ENCODE peak calls at places on chromosomes 16 and 17, in eight cellular contexts. V is IMR-90, X is AG04450, A is lung, N is SJSA1, S is tibial artery, H is heart right ventricle, Q is dorsolateral prefrontal cortex. D is an unnamed sample.

GRCh38 chr16:28326881-28327610 is 34.7 kb downstream of the SBK1 start:
- DNase-seq in X (no peak), S (peak), A (peak), H (peak), N (peak), Q (no peak), V (peak), D (peak)

GRCh38 chr16:57669476-57670162 is 1.5 kb downstream of the ADGRG3 start:
- DNase-seq in N (no peak), X (no peak), Q (no peak), H (no peak), A (no peak), V (no peak), S (no peak), D (no peak)

GRCh38 chr17:48542956-48543853 is 1.7 kb downstream of the HOXB2 start:
- DNase-seq in H (peak), N (peak), V (peak), A (no peak), X (no peak), S (no peak), Q (no peak), D (peak)

GRCh38 chr17:54353789-54354525 is 531.2 kb downstream of the KIF2B start:
- DNase-seq in X (no peak), S (no peak), V (no peak), A (no peak), Q (no peak), N (no peak), H (no peak), D (no peak)

GRCh38 chr17:49146620-49147306 is 14.2 kb downstream of the B4GALNT2 start:
- DNase-seq in V (peak), Q (no peak), N (peak), A (no peak), S (no peak), H (no peak), X (peak), D (no peak)

GRCh38 chr17:77409282-77410161 is 268.8 kb downstream of the SEC14L1 start:
- DNase-seq in S (peak), Q (no peak), N (peak), X (no peak), H (peak), A (no peak), V (peak), D (peak)

GRCh38 chr16:28301154-28301553 is 8.8 kb downstream of the SBK1 start:
- DNase-seq in V (no peak), N (no peak), X (no peak), S (no peak), H (no peak), Q (no peak), A (no peak), D (no peak)

GRCh38 chr16:67431805-67432476 is 1.0 kb downstream of the HSD11B2 start:
- DNase-seq in S (no peak), H (no peak), V (no peak), Q (no peak), N (no peak), X (no peak), A (no peak), D (no peak)

GRCh38 chr17:72392056-72393010 is 271.5 kb downstream of the SOX9 start:
- DNase-seq in A (no peak), H (no peak), S (no peak), Q (no peak), X (peak), N (peak), V (peak), D (peak)

GRCh38 chr17:74012465-74012864 is 191.0 kb upstream of the RPL38 start:
- DNase-seq in A (no peak), N (no peak), X (no peak), Q (no peak), V (no peak), H (no peak), S (no peak), D (no peak)

GRCh38 chr17:74282587-74283370 is 8.7 kb downstream of the DNAI2 start:
- DNase-seq in V (no peak), Q (no peak), A (no peak), X (no peak), N (no peak), H (no peak), S (no peak), D (no peak)

GRCh38 chr17:1762233-1762905 is 509 bp downstream of the SERPINF1 start:
- DNase-seq in A (no peak), N (no peak), X (peak), H (peak), Q (no peak), V (peak), S (no peak), D (no peak)

GRCh38 chr16:67415872-67416793 is at the start of gene ZDHHC1:
- DNase-seq in H (peak), Q (no peak), N (peak), V (peak), A (peak), X (no peak), S (peak), D (peak)

GRCh38 chr17:72110953-72111339 is 9.9 kb upstream of the SOX9 start:
- DNase-seq in H (no peak), A (no peak), Q (no peak), N (no peak), V (no peak), S (no peak), X (no peak), D (no peak)

GRCh38 chr16:10940501-10941079 is 1.7 kb downstream of the DEXI start:
- DNase-seq in H (no peak), N (no peak), X (no peak), A (no peak), S (no peak), Q (no peak), V (peak), D (peak)

GRCh38 chr16:10945065-10945787 is 862 bp downstream of the CLEC16A start:
- DNase-seq in X (no peak), Q (no peak), N (no peak), S (no peak), V (no peak), A (no peak), H (no peak), D (no peak)

GRCh38 chr16:10944249-10945064 is at the start of gene CLEC16A:
- DNase-seq in H (peak), S (peak), A (peak), X (peak), N (peak), V (peak), Q (peak), D (peak)

GRCh38 chr16:10941127-10941933 is 938 bp downstream of the DEXI start:
- DNase-seq in A (no peak), H (no peak), V (no peak), N (no peak), X (no peak), S (no peak), Q (no peak), D (no peak)

GRCh38 chr16:10942352-10943297 is at the start of gene DEXI:
- DNase-seq in S (peak), V (peak), H (peak), N (peak), X (peak), Q (peak), A (peak), D (peak)
- H3K27ac ChIP-seq in S (peak), V (peak), H (peak), N (no peak), X (peak), Q (no peak), A (peak), D (peak)

DNA sequence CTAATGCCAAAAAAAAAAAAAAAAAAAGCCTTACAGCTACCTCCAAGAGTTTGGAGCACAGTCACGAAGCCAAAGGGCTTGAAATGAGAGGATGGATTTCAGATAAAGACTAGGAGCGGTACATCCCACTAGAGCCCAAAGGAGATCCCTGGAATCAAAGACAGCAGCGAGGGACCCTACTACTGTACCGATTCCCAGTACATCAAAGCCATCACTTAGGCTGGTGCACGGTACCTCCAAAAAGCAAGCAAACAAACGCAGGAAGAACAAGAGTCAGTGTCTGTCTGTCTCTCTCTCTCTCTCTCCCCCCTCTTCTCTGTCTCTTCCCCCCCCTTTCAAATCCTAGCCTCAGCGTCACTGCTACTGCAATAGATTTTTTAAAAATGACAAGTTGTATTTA is 12.3 kb upstream of the ZFHX3 start:
- DNase-seq in X (no peak), Q (no peak), S (peak), A (no peak), V (no peak), N (no peak), H (no peak), D (no peak)
- H3K4me3 ChIP-seq in X (peak), Q (peak), S (peak), A (no peak), V (peak), N (no peak), H (peak), D (no peak)

DNA sequence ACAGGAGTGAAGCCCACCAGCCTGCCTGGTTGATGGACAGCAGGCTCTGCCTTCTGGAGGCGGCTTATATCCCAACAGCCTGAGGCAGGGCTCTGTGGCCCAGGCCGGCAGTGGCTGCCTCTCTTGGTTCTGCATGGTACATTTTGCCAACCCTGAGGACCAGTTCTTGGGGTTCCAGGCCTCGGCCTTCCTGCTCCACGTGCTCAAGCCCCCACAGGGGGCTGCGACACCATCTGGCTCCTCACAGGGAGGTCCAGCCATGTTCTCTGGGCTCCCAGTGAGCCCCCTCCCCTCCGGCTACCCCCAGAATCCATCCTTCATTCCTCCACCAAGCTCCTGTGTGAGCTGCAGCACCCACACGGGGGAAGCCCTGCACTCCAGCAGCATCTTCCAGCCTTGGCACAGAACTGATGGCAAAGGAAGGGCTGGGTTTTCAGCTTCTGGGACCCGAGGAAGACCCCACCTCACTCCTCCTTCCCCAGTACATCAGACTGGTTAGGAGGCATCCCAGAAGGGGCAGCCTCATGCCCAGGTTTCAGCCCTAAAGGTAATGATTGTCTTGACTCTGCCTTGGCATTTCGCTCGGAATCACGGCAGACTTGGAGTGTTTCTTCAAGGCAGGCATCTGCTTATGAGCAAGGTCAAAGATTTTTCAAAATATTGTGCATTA is 231.2 kb downstream of the CPPED1 start:
- DNase-seq in X (no peak), Q (no peak), H (no peak), S (peak), V (no peak), N (no peak), A (no peak), D (no peak)
- H3K27ac ChIP-seq in X (no peak), Q (no peak), H (no peak), S (no peak), V (no peak), N (no peak), A (no peak), D (no peak)

DNA sequence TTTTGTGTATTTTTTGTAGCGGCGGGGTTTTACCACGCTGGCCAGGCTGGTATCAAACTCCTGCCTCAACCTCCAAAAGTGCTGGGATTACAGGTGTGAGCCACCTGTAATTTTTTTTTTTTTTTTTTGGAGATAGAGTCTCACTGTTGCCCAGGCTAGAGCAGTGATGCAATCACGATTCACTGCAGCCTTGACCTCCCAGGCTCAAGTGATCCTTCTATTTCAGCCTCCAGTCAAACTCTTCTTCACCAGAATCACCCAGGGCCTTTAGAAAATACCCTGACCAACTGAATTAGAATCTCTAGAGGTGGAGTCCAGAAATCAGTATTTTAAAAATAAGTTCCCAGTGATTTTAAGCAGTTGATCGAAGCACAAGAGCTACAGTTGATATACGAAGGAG is 12.5 kb downstream of the HSPB9 start:
- DNase-seq in X (no peak), N (no peak), H (no peak), Q (no peak), S (no peak), V (no peak), A (no peak), D (no peak)
- H3K4me3 ChIP-seq in X (no peak), N (no peak), H (no peak), Q (no peak), S (no peak), V (no peak), A (no peak), D (no peak)

GRCh38 chr17:20097362-20097761 is 88.2 kb downstream of the SPECC1 start:
- DNase-seq in X (no peak), Q (no peak), N (no peak), S (no peak), A (no peak), H (no peak), V (no peak), D (no peak)

GRCh38 chr17:20094777-20095176 is 85.6 kb downstream of the SPECC1 start:
- DNase-seq in A (no peak), X (no peak), H (no peak), S (no peak), N (no peak), V (no peak), Q (no peak), D (no peak)

GRCh38 chr17:20096430-20096829 is 87.3 kb downstream of the SPECC1 start:
- DNase-seq in N (no peak), A (no peak), S (no peak), H (peak), X (no peak), V (no peak), Q (no peak), D (no peak)

GRCh38 chr17:20092973-20093626 is 83.9 kb downstream of the SPECC1 start:
- DNase-seq in N (no peak), X (no peak), A (no peak), V (no peak), H (no peak), S (no peak), Q (no peak), D (no peak)

DNA sequence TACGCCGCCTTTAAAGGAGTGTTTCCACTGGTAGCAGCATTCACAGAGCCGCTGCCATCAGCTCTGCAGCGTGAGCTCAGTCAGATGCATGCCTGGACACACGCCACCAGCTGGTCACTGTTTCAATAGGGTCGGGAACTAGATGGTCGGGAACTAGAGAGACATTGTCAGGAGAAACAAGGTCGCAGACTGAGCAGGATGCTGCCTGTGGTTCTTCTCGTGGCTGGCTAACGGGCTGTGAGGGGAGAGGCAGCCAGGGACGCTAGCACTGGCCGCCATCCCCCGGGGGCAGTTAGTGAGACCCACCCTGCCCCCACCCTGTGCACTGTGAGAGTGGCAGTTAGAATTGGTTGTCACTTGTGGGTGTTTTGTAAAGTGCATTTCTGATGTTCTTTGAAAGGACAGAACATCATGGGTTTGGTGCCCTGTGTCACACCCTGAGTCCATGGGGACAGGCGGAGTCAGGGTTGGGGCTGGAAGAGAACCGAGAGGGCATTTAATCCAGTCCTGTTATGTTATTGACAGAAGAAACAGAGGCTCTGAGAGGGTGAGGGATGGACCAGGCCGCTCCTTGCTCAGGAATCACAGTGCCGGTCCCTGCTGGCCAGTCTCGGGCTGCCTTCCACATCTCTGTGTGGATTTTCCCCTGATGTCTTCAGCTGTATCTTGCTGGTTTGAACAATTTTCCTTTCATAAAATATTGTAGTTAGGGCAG is 86.4 kb downstream of the SPECC1 start:
- DNase-seq in Q (peak), A (no peak), S (peak), N (peak), H (peak), X (no peak), V (peak), D (peak)
- H3K27ac ChIP-seq in Q (peak), A (peak), S (peak), N (no peak), H (peak), X (no peak), V (no peak), D (peak)

GRCh38 chr17:75826561-75827290 is 17.5 kb downstream of the UNC13D start:
- DNase-seq in N (no peak), A (no peak), V (no peak), X (no peak), H (no peak), Q (no peak), S (no peak), D (no peak)

GRCh38 chr17:75827291-75828050 is 16.7 kb downstream of the UNC13D start:
- DNase-seq in Q (peak), H (peak), N (peak), X (no peak), S (peak), A (peak), V (peak), D (peak)

GRCh38 chr17:75824050-75824552 is 20.1 kb downstream of the UNC13D start:
- DNase-seq in H (no peak), Q (no peak), S (no peak), X (no peak), V (no peak), N (no peak), A (no peak), D (no peak)

GRCh38 chr17:75824591-75825518 is 19.3 kb downstream of the UNC13D start:
- DNase-seq in N (no peak), H (no peak), S (no peak), Q (no peak), A (no peak), X (no peak), V (no peak), D (no peak)

DNA sequence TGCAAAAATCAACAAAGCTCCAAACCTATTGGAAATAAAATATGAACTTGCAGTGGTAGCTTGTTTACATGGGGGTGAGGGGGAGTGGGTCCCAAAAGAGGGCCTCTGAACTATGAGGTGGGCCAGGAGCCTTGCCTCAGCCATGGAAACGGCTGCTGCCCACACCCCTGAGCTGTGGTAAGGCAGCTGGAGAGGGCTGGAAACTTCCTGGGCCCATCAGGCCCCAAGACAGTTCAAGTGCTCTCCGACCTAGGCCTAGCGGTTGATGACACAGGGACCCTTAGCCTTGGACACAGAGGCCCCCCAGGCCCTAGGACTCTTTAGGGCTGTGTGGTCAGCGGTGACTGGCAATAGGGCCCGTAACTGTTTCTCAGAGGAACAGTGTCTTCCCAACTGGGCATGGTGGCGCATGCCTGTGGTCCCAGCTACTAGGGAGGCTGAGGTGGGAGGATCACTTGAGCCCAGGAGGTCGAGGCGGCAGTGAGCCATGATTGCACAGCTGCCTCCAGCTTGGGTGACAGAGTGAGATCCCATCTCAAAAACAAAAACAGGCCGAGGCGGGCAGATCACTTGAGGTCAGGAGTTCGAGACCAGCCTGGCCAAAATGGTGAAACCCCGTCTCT is 18.3 kb downstream of the UNC13D start:
- DNase-seq in X (no peak), S (no peak), A (no peak), V (no peak), N (no peak), H (no peak), Q (no peak), D (no peak)
- H3K4me3 ChIP-seq in X (no peak), S (no peak), A (no peak), V (no peak), N (no peak), H (no peak), Q (no peak), D (no peak)

GRCh38 chr16:50584033-50584722 is 36.0 kb downstream of the NKD1 start:
- DNase-seq in H (no peak), V (no peak), X (no peak), A (no peak), S (no peak), N (no peak), Q (no peak), D (no peak)

GRCh38 chr16:50585331-50585776 is 37.2 kb downstream of the NKD1 start:
- DNase-seq in A (peak), H (peak), Q (no peak), S (peak), N (no peak), X (no peak), V (no peak), D (peak)

GRCh38 chr16:50591209-50591608 is 43.0 kb downstream of the NKD1 start:
- DNase-seq in S (no peak), N (no peak), X (no peak), H (no peak), Q (no peak), V (no peak), A (no peak), D (peak)

GRCh38 chr16:50588276-50588675 is 40.1 kb downstream of the NKD1 start:
- DNase-seq in N (no peak), Q (no peak), A (no peak), V (no peak), H (no peak), S (no peak), X (no peak), D (no peak)

GRCh38 chr16:50587543-50587942 is 39.3 kb downstream of the NKD1 start:
- DNase-seq in Q (no peak), H (no peak), V (no peak), X (no peak), S (no peak), A (no peak), N (no peak), D (no peak)
- H3K27ac ChIP-seq in Q (no peak), H (no peak), V (no peak), X (no peak), S (peak), A (no peak), N (no peak), D (no peak)

DNA sequence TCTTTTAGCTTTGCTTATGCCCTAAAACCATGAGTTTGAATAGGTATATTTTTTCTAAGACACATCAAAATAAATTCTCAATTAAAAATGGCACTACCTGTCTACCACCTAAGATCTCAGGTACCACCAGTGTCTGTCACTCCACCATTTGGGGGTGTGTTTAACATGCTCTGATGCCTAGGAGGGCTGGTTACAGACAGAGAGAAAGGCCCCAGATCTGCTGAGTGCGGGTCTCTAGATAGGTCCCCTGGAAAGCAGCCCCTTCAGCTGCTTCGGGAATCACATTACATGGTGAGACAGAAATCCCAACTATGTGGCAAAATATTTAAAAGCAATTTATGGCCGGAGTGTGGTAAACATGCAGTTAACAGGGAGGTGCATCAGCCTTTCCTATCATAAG is 653 bp upstream of the VAC14 start:
- DNase-seq in A (no peak), V (no peak), S (no peak), Q (no peak), X (no peak), N (no peak), H (no peak), D (no peak)
- H3K4me3 ChIP-seq in A (no peak), V (no peak), S (peak), Q (peak), X (no peak), N (no peak), H (no peak), D (peak)